ENCODE peak calls at places on chromosomes 5 and 9, in eight cellular contexts. T, P, K, I, N, B, W and U are unnamed samples.

GRCh38 chr5:174310243-174310642 is 264.7 kb downstream of the NSG2 start:
- DNase-seq in T (no peak), P (no peak), K (no peak), I (no peak), N (no peak), B (no peak), W (no peak), U (no peak)

GRCh38 chr5:43773032-43773830 is 170.3 kb downstream of the NNT start:
- DNase-seq in T (no peak), P (no peak), K (no peak), I (no peak), N (no peak), B (peak; percentile 40), W (peak; percentile 11), U (no peak)

GRCh38 chr9:121637441-121638222 is 13.8 kb upstream of the DAB2IP start:
- DNase-seq in T (no peak), P (no peak), K (no peak), I (no peak), N (no peak), B (no peak), W (no peak), U (no peak)

GRCh38 chr9:121559183-121559582 is 59.5 kb upstream of the GGTA1 start:
- DNase-seq in T (no peak), P (no peak), K (no peak), I (no peak), N (no peak), B (peak; percentile 57), W (no peak), U (no peak)

GRCh38 chr5:116573617-116574431 is 799 bp downstream of the SEMA6A start:
- DNase-seq in T (no peak), P (peak; percentile 45), K (no peak), I (no peak), N (no peak), B (no peak), W (no peak), U (no peak)

GRCh38 chr9:108575286-108575685 is 280.5 kb downstream of the ACTL7B start:
- DNase-seq in T (no peak), P (no peak), K (no peak), I (no peak), N (no peak), B (no peak), W (no peak), U (no peak)

GRCh38 chr5:115377468-115378217 is 81.2 kb upstream of the CCDC112 start:
- DNase-seq in T (no peak), P (peak; percentile 41), K (no peak), I (no peak), N (no peak), B (peak; percentile 69), W (peak; percentile 42), U (peak; percentile 42)

GRCh38 chr9:100619665-100620064 is 41.8 kb downstream of the CAVIN4 start:
- DNase-seq in T (no peak), P (no peak), K (no peak), I (no peak), N (no peak), B (no peak), W (no peak), U (no peak)

GRCh38 chr9:124381073-124381945 is 33.9 kb downstream of the PSMB7 start:
- DNase-seq in T (no peak), P (no peak), K (no peak), I (no peak), N (no peak), B (peak; percentile 27), W (no peak), U (no peak)

GRCh38 chr5:149333711-149334443 is 11.4 kb upstream of the GRPEL2 start:
- DNase-seq in T (no peak), P (no peak), K (no peak), I (no peak), N (no peak), B (no peak), W (no peak), U (no peak)

GRCh38 chr9:113656771-113657670 is 193.5 kb downstream of the RGS3 start:
- DNase-seq in T (no peak), P (no peak), K (no peak), I (no peak), N (no peak), B (no peak), W (no peak), U (no peak)

GRCh38 chr5:134975078-134975715 is 7.5 kb downstream of the CATSPER3 start:
- DNase-seq in T (no peak), P (no peak), K (no peak), I (no peak), N (no peak), B (peak; percentile 35), W (no peak), U (no peak)

GRCh38 chr9:136625101-136626065 is 37.3 kb upstream of the EGFL7 start:
- DNase-seq in T (no peak), P (no peak), K (peak; percentile 16), I (no peak), N (no peak), B (peak; percentile 36), W (peak; percentile 23), U (peak; percentile 54)

GRCh38 chr5:93579561-93580386 is 1.2 kb downstream of the NR2F1-AS1 start:
- DNase-seq in T (no peak), P (peak; percentile 34), K (no peak), I (no peak), N (no peak), B (no peak), W (peak; percentile 20), U (peak; percentile 60)

GRCh38 chr5:146588331-146588730 is 72.3 kb upstream of the GPR151 start:
- DNase-seq in T (no peak), P (no peak), K (no peak), I (no peak), N (no peak), B (no peak), W (no peak), U (no peak)

GRCh38 chr5:179342577-179342976 is 2.7 kb downstream of the ADAMTS2 start:
- DNase-seq in T (no peak), P (no peak), K (no peak), I (no peak), N (no peak), B (peak; percentile 48), W (no peak), U (no peak)

GRCh38 chr5:9467199-9468069 is 78.4 kb downstream of the SEMA5A start:
- DNase-seq in T (no peak), P (no peak), K (no peak), I (no peak), N (no peak), B (no peak), W (no peak), U (no peak)

GRCh38 chr9:2119490-2120046 is 104.4 kb downstream of the SMARCA2 start:
- DNase-seq in T (no peak), P (no peak), K (no peak), I (no peak), N (no peak), B (no peak), W (no peak), U (no peak)

GRCh38 chr5:147538232-147538631 is 28.4 kb upstream of the DPYSL3 start:
- DNase-seq in T (no peak), P (no peak), K (no peak), I (no peak), N (no peak), B (no peak), W (no peak), U (no peak)

GRCh38 chr5:96629774-96630173 is 32.4 kb upstream of the CAST start:
- DNase-seq in T (no peak), P (no peak), K (no peak), I (no peak), N (no peak), B (peak; percentile 98), W (peak; percentile 64), U (no peak)

GRCh38 chr9:77521091-77521490 is 127.0 kb downstream of the GNA14 start:
- DNase-seq in T (no peak), P (no peak), K (no peak), I (no peak), N (no peak), B (no peak), W (no peak), U (peak; percentile 4)

GRCh38 chr5:89086687-89087086 is 203.7 kb upstream of the MEF2C start:
- DNase-seq in T (no peak), P (no peak), K (no peak), I (no peak), N (no peak), B (no peak), W (no peak), U (no peak)

GRCh38 chr9:116238225-116238624 is 84.6 kb downstream of the PAPPA start:
- DNase-seq in T (no peak), P (no peak), K (no peak), I (no peak), N (no peak), B (peak; percentile 73), W (no peak), U (no peak)

GRCh38 chr9:4517274-4517673 is 27.0 kb downstream of the SLC1A1 start:
- DNase-seq in T (no peak), P (no peak), K (no peak), I (no peak), N (no peak), B (peak; percentile 70), W (no peak), U (no peak)

GRCh38 chr5:160262665-160263064 is 33.4 kb downstream of the FABP6 start:
- DNase-seq in T (no peak), P (no peak), K (no peak), I (no peak), N (no peak), B (peak; percentile 49), W (no peak), U (no peak)

GRCh38 chr5:149439899-149440655 is 61.0 kb upstream of the IL17B start:
- DNase-seq in T (no peak), P (no peak), K (no peak), I (no peak), N (no peak), B (no peak), W (peak; percentile 66), U (no peak)

GRCh38 chr9:81588148-81588874 is 101.0 kb downstream of the TLE1 start:
- DNase-seq in T (no peak), P (no peak), K (no peak), I (no peak), N (no peak), B (peak; percentile 69), W (peak; percentile 17), U (no peak)

GRCh38 chr5:145056805-145057204 is 778.3 kb downstream of the PRELID2 start:
- DNase-seq in T (no peak), P (peak; percentile 39), K (no peak), I (no peak), N (no peak), B (peak; percentile 56), W (no peak), U (no peak)

GRCh38 chr5:178589180-178590140 is 733 bp downstream of the COL23A1 start:
- DNase-seq in T (no peak), P (no peak), K (no peak), I (no peak), N (no peak), B (no peak), W (no peak), U (no peak)

GRCh38 chr9:132985489-132985888 is 7.0 kb downstream of the GFI1B start:
- DNase-seq in T (no peak), P (no peak), K (no peak), I (no peak), N (no peak), B (no peak), W (no peak), U (no peak)

GRCh38 chr9:105438136-105438839 is 9.5 kb upstream of the FSD1L start:
- DNase-seq in T (peak; percentile 16), P (no peak), K (no peak), I (no peak), N (no peak), B (peak; percentile 70), W (no peak), U (no peak)

GRCh38 chr9:97512966-97513560 is 11.6 kb downstream of the TMOD1 start:
- DNase-seq in T (no peak), P (no peak), K (no peak), I (no peak), N (no peak), B (no peak), W (no peak), U (no peak)

GRCh38 chr9:21434202-21435014 is 5.8 kb upstream of the IFNA1 start:
- DNase-seq in T (no peak), P (peak; percentile 31), K (peak; percentile 55), I (peak; percentile 6), N (peak; percentile 33), B (peak; percentile 71), W (peak; percentile 49), U (peak; percentile 66)

GRCh38 chr9:79292731-79293280 is 279.0 kb upstream of the TLE4 start:
- DNase-seq in T (no peak), P (no peak), K (no peak), I (no peak), N (no peak), B (no peak), W (no peak), U (no peak)